ENCODE peak calls at places on chromosome 21, in eight cellular contexts. One of them, this sample, is unnamed.

GRCh38 chr21:28283652-28284490 is 708.8 kb downstream of the LTN1 start:
- DNase-seq in heart left ventricle: no peak
- DNase-seq in right cardiac atrium: no peak
- DNase-seq in uterus: peak
- DNase-seq in thyroid gland: no peak
- DNase-seq in CD8-positive, alpha-beta memory T cell: no peak
- DNase-seq in ascending aorta: no peak
- DNase-seq in upper lobe of right lung: no peak
- DNase-seq in this sample: no peak

GRCh38 chr21:28832013-28832714 is 160.5 kb downstream of the LTN1 start:
- DNase-seq in CD8-positive, alpha-beta memory T cell: peak
- DNase-seq in uterus: no peak
- DNase-seq in thyroid gland: no peak
- DNase-seq in right cardiac atrium: no peak
- DNase-seq in upper lobe of right lung: no peak
- DNase-seq in ascending aorta: no peak
- DNase-seq in heart left ventricle: no peak
- DNase-seq in this sample: peak

GRCh38 chr21:29017639-29018237 is 1.4 kb downstream of the RWDD2B start:
- DNase-seq in upper lobe of right lung: no peak
- DNase-seq in heart left ventricle: no peak
- DNase-seq in CD8-positive, alpha-beta memory T cell: no peak
- DNase-seq in uterus: no peak
- DNase-seq in right cardiac atrium: no peak
- DNase-seq in thyroid gland: no peak
- DNase-seq in ascending aorta: no peak
- DNase-seq in this sample: no peak

GRCh38 chr21:37564924-37565529 is 198.5 kb downstream of the DYRK1A start:
- DNase-seq in thyroid gland: no peak
- DNase-seq in uterus: no peak
- DNase-seq in CD8-positive, alpha-beta memory T cell: no peak
- DNase-seq in right cardiac atrium: peak
- DNase-seq in heart left ventricle: no peak
- DNase-seq in upper lobe of right lung: no peak
- DNase-seq in ascending aorta: no peak
- DNase-seq in this sample: no peak

GRCh38 chr21:36803051-36803709 is 104.3 kb downstream of the SIM2 start:
- DNase-seq in heart left ventricle: no peak
- DNase-seq in right cardiac atrium: no peak
- DNase-seq in CD8-positive, alpha-beta memory T cell: no peak
- DNase-seq in upper lobe of right lung: no peak
- DNase-seq in ascending aorta: no peak
- DNase-seq in uterus: no peak
- DNase-seq in thyroid gland: no peak
- DNase-seq in this sample: no peak

GRCh38 chr21:28150778-28151177 is 841.9 kb downstream of the LTN1 start:
- DNase-seq in uterus: no peak
- DNase-seq in thyroid gland: no peak
- DNase-seq in right cardiac atrium: no peak
- DNase-seq in CD8-positive, alpha-beta memory T cell: no peak
- DNase-seq in heart left ventricle: no peak
- DNase-seq in upper lobe of right lung: no peak
- DNase-seq in ascending aorta: no peak
- DNase-seq in this sample: no peak

GRCh38 chr21:36773111-36773510 is 74.2 kb downstream of the SIM2 start:
- DNase-seq in right cardiac atrium: peak
- DNase-seq in thyroid gland: peak
- DNase-seq in CD8-positive, alpha-beta memory T cell: no peak
- DNase-seq in ascending aorta: peak
- DNase-seq in heart left ventricle: peak
- DNase-seq in upper lobe of right lung: peak
- DNase-seq in uterus: peak
- DNase-seq in this sample: no peak

GRCh38 chr21:29318354-29318753 is 19.6 kb downstream of the BACH1 start:
- DNase-seq in thyroid gland: peak
- DNase-seq in uterus: no peak
- DNase-seq in ascending aorta: no peak
- DNase-seq in CD8-positive, alpha-beta memory T cell: no peak
- DNase-seq in heart left ventricle: no peak
- DNase-seq in upper lobe of right lung: no peak
- DNase-seq in right cardiac atrium: peak
- DNase-seq in this sample: no peak

GRCh38 chr21:17585875-17586450 is 26.7 kb downstream of the BTG3 start:
- DNase-seq in heart left ventricle: no peak
- DNase-seq in CD8-positive, alpha-beta memory T cell: peak
- DNase-seq in ascending aorta: no peak
- DNase-seq in right cardiac atrium: no peak
- DNase-seq in uterus: no peak
- DNase-seq in upper lobe of right lung: no peak
- DNase-seq in thyroid gland: no peak
- DNase-seq in this sample: peak

GRCh38 chr21:29335720-29336119 is 37.0 kb downstream of the BACH1 start:
- DNase-seq in uterus: no peak
- DNase-seq in right cardiac atrium: no peak
- DNase-seq in thyroid gland: no peak
- DNase-seq in heart left ventricle: no peak
- DNase-seq in upper lobe of right lung: no peak
- DNase-seq in ascending aorta: no peak
- DNase-seq in CD8-positive, alpha-beta memory T cell: no peak
- DNase-seq in this sample: no peak

GRCh38 chr21:27507695-27508094 is 540.8 kb upstream of the ADAMTS5 start:
- DNase-seq in upper lobe of right lung: no peak
- DNase-seq in heart left ventricle: no peak
- DNase-seq in thyroid gland: no peak
- DNase-seq in CD8-positive, alpha-beta memory T cell: no peak
- DNase-seq in ascending aorta: no peak
- DNase-seq in uterus: no peak
- DNase-seq in right cardiac atrium: no peak
- DNase-seq in this sample: no peak

GRCh38 chr21:14531927-14532326 is 14.2 kb downstream of the SAMSN1 start:
- DNase-seq in uterus: no peak
- DNase-seq in CD8-positive, alpha-beta memory T cell: no peak
- DNase-seq in thyroid gland: no peak
- DNase-seq in right cardiac atrium: no peak
- DNase-seq in heart left ventricle: no peak
- DNase-seq in ascending aorta: no peak
- DNase-seq in upper lobe of right lung: no peak
- DNase-seq in this sample: no peak

GRCh38 chr21:36747815-36748381 is 49.0 kb downstream of the SIM2 start:
- DNase-seq in upper lobe of right lung: peak
- DNase-seq in ascending aorta: no peak
- DNase-seq in heart left ventricle: peak
- DNase-seq in thyroid gland: peak
- DNase-seq in CD8-positive, alpha-beta memory T cell: no peak
- DNase-seq in right cardiac atrium: peak
- DNase-seq in uterus: no peak
- DNase-seq in this sample: no peak

GRCh38 chr21:36854391-36854790 is 112.1 kb downstream of the HLCS start:
- DNase-seq in right cardiac atrium: no peak
- DNase-seq in uterus: no peak
- DNase-seq in ascending aorta: no peak
- DNase-seq in heart left ventricle: peak
- DNase-seq in CD8-positive, alpha-beta memory T cell: peak
- DNase-seq in upper lobe of right lung: no peak
- DNase-seq in thyroid gland: no peak
- DNase-seq in this sample: peak

GRCh38 chr21:36499578-36500471 is 19.9 kb upstream of the CLDN14 start:
- DNase-seq in CD8-positive, alpha-beta memory T cell: no peak
- DNase-seq in thyroid gland: no peak
- DNase-seq in right cardiac atrium: peak
- DNase-seq in uterus: no peak
- DNase-seq in heart left ventricle: peak
- DNase-seq in ascending aorta: no peak
- DNase-seq in upper lobe of right lung: peak
- DNase-seq in this sample: no peak

GRCh38 chr21:19507682-19508260 is 1104.2 kb upstream of the TMPRSS15 start:
- DNase-seq in right cardiac atrium: no peak
- DNase-seq in thyroid gland: no peak
- DNase-seq in upper lobe of right lung: no peak
- DNase-seq in heart left ventricle: no peak
- DNase-seq in CD8-positive, alpha-beta memory T cell: no peak
- DNase-seq in ascending aorta: no peak
- DNase-seq in uterus: no peak
- DNase-seq in this sample: peak

GRCh38 chr21:35963920-35964451 is 96.3 kb downstream of the SETD4 start:
- DNase-seq in right cardiac atrium: no peak
- DNase-seq in upper lobe of right lung: no peak
- DNase-seq in heart left ventricle: no peak
- DNase-seq in CD8-positive, alpha-beta memory T cell: no peak
- DNase-seq in uterus: no peak
- DNase-seq in ascending aorta: no peak
- DNase-seq in thyroid gland: no peak
- DNase-seq in this sample: peak

GRCh38 chr21:35737899-35738341 is 322.4 kb downstream of the SETD4 start:
- DNase-seq in thyroid gland: peak
- DNase-seq in ascending aorta: peak
- DNase-seq in right cardiac atrium: no peak
- DNase-seq in upper lobe of right lung: no peak
- DNase-seq in CD8-positive, alpha-beta memory T cell: no peak
- DNase-seq in uterus: no peak
- DNase-seq in heart left ventricle: peak
- DNase-seq in this sample: no peak

GRCh38 chr21:16534408-16535099 is 804.8 kb downstream of the USP25 start:
- DNase-seq in thyroid gland: peak
- DNase-seq in upper lobe of right lung: no peak
- DNase-seq in CD8-positive, alpha-beta memory T cell: no peak
- DNase-seq in uterus: peak
- DNase-seq in ascending aorta: peak
- DNase-seq in right cardiac atrium: peak
- DNase-seq in heart left ventricle: peak
- DNase-seq in this sample: no peak

GRCh38 chr21:16532841-16533240 is 803.1 kb downstream of the USP25 start:
- DNase-seq in ascending aorta: no peak
- DNase-seq in upper lobe of right lung: no peak
- DNase-seq in right cardiac atrium: no peak
- DNase-seq in heart left ventricle: no peak
- DNase-seq in thyroid gland: no peak
- DNase-seq in CD8-positive, alpha-beta memory T cell: no peak
- DNase-seq in uterus: no peak
- DNase-seq in this sample: no peak

GRCh38 chr21:16536661-16537359 is 807.0 kb downstream of the USP25 start:
- DNase-seq in uterus: no peak
- DNase-seq in thyroid gland: no peak
- DNase-seq in heart left ventricle: no peak
- DNase-seq in CD8-positive, alpha-beta memory T cell: no peak
- DNase-seq in right cardiac atrium: no peak
- DNase-seq in ascending aorta: no peak
- DNase-seq in upper lobe of right lung: no peak
- DNase-seq in this sample: no peak

GRCh38 chr21:16533692-16534407 is 804.1 kb downstream of the USP25 start:
- DNase-seq in CD8-positive, alpha-beta memory T cell: no peak
- DNase-seq in upper lobe of right lung: no peak
- DNase-seq in ascending aorta: no peak
- DNase-seq in right cardiac atrium: no peak
- DNase-seq in thyroid gland: peak
- DNase-seq in uterus: no peak
- DNase-seq in heart left ventricle: no peak
- DNase-seq in this sample: no peak

GRCh38 chr21:16535100-16535418 is 805.3 kb downstream of the USP25 start:
- DNase-seq in CD8-positive, alpha-beta memory T cell: no peak
- DNase-seq in thyroid gland: peak
- DNase-seq in right cardiac atrium: peak
- DNase-seq in upper lobe of right lung: peak
- DNase-seq in uterus: peak
- DNase-seq in ascending aorta: peak
- DNase-seq in heart left ventricle: peak
- DNase-seq in this sample: no peak
- H3K4me3 ChIP-seq in CD8-positive, alpha-beta memory T cell: no peak
- H3K4me3 ChIP-seq in thyroid gland: peak
- H3K4me3 ChIP-seq in right cardiac atrium: peak
- H3K4me3 ChIP-seq in upper lobe of right lung: peak
- H3K4me3 ChIP-seq in uterus: peak
- H3K4me3 ChIP-seq in ascending aorta: peak
- H3K4me3 ChIP-seq in heart left ventricle: peak
- H3K4me3 ChIP-seq in this sample: no peak

DNA sequence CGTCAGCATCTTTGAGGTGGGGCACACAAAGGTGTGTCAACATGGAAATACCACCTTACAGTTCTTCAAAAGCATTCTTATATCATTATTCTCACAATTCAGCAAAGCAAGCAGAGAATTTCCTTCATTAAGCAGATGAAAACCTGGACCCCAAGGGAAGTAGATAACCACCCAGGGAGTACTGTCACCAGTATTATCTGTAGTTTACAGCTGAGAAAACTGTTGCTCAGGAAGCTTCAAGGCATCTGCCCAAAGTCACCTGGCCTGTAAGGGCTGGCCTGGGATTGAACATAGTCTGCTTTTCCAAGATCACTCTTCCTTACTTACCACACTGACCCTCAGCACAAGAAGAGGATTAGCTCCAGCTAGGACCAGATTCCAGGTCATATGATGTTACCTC is 9.3 kb downstream of the PSMG1 start:
- DNase-seq in heart left ventricle: no peak
- DNase-seq in thyroid gland: no peak
- DNase-seq in uterus: no peak
- DNase-seq in ascending aorta: no peak
- DNase-seq in right cardiac atrium: no peak
- DNase-seq in upper lobe of right lung: no peak
- DNase-seq in CD8-positive, alpha-beta memory T cell: no peak
- DNase-seq in this sample: no peak
- H3K4me3 ChIP-seq in heart left ventricle: no peak
- H3K4me3 ChIP-seq in thyroid gland: no peak
- H3K4me3 ChIP-seq in uterus: no peak
- H3K4me3 ChIP-seq in ascending aorta: no peak
- H3K4me3 ChIP-seq in right cardiac atrium: no peak
- H3K4me3 ChIP-seq in upper lobe of right lung: no peak
- H3K4me3 ChIP-seq in CD8-positive, alpha-beta memory T cell: no peak
- H3K4me3 ChIP-seq in this sample: no peak

GRCh38 chr21:33168886-33169285 is 60.9 kb upstream of the IFNAR2 start:
- DNase-seq in ascending aorta: no peak
- DNase-seq in upper lobe of right lung: no peak
- DNase-seq in CD8-positive, alpha-beta memory T cell: no peak
- DNase-seq in thyroid gland: no peak
- DNase-seq in right cardiac atrium: no peak
- DNase-seq in uterus: no peak
- DNase-seq in heart left ventricle: no peak
- DNase-seq in this sample: no peak
- H3K4me3 ChIP-seq in ascending aorta: no peak
- H3K4me3 ChIP-seq in upper lobe of right lung: no peak
- H3K4me3 ChIP-seq in CD8-positive, alpha-beta memory T cell: no peak
- H3K4me3 ChIP-seq in thyroid gland: no peak
- H3K4me3 ChIP-seq in right cardiac atrium: no peak
- H3K4me3 ChIP-seq in uterus: no peak
- H3K4me3 ChIP-seq in heart left ventricle: no peak
- H3K4me3 ChIP-seq in this sample: no peak

GRCh38 chr21:25885405-25885804 is 150.6 kb downstream of the GABPA start:
- DNase-seq in uterus: no peak
- DNase-seq in thyroid gland: no peak
- DNase-seq in upper lobe of right lung: no peak
- DNase-seq in CD8-positive, alpha-beta memory T cell: no peak
- DNase-seq in ascending aorta: no peak
- DNase-seq in heart left ventricle: no peak
- DNase-seq in right cardiac atrium: no peak
- DNase-seq in this sample: no peak
- H3K4me3 ChIP-seq in uterus: no peak
- H3K4me3 ChIP-seq in thyroid gland: no peak
- H3K4me3 ChIP-seq in upper lobe of right lung: no peak
- H3K4me3 ChIP-seq in CD8-positive, alpha-beta memory T cell: no peak
- H3K4me3 ChIP-seq in ascending aorta: no peak
- H3K4me3 ChIP-seq in heart left ventricle: no peak
- H3K4me3 ChIP-seq in right cardiac atrium: no peak
- H3K4me3 ChIP-seq in this sample: no peak

This sample was measured in Jurkat, Clone E6-1.